ENCODE peak calls at places on chromosomes 3 and 15, in six cellular contexts. One of them, this sample, is unnamed.

GRCh38 chr3:196559826-196560225 is 8.5 kb downstream of the WDR53 start:
- DNase-seq in K562: no peak
- DNase-seq in HepG2: no peak
- DNase-seq in SK-N-SH: no peak
- DNase-seq in A549: no peak
- DNase-seq in HCT116: no peak
- DNase-seq in this sample: no peak

GRCh38 chr3:40763812-40764211 is 239.1 kb downstream of the ZNF621 start:
- DNase-seq in HCT116: no peak
- DNase-seq in HepG2: no peak
- DNase-seq in K562: no peak
- DNase-seq in A549: peak; percentile 6
- DNase-seq in SK-N-SH: no peak
- DNase-seq in this sample: no peak

GRCh38 chr15:90482124-90483011 is 47.4 kb upstream of the CRTC3 start:
- DNase-seq in HCT116: peak; percentile 34
- DNase-seq in K562: peak; percentile 27
- DNase-seq in A549: peak; percentile 64
- DNase-seq in SK-N-SH: peak; percentile 54
- DNase-seq in HepG2: peak; percentile 80
- DNase-seq in this sample: peak; percentile 55

GRCh38 chr15:20361091-20361490 is 180.5 kb downstream of the GOLGA6L6 start:
- DNase-seq in HCT116: no peak
- DNase-seq in K562: no peak
- DNase-seq in A549: no peak
- DNase-seq in HepG2: no peak
- DNase-seq in SK-N-SH: no peak
- DNase-seq in this sample: no peak

GRCh38 chr3:101685870-101686307 is 629 bp downstream of the RPL24 start:
- DNase-seq in K562: no peak
- DNase-seq in HepG2: peak; percentile 11
- DNase-seq in HCT116: no peak
- DNase-seq in A549: no peak
- DNase-seq in SK-N-SH: no peak
- DNase-seq in this sample: no peak

GRCh38 chr3:115325539-115325938 is 178.5 kb upstream of the ZBTB20 start:
- DNase-seq in HepG2: peak; percentile 5
- DNase-seq in K562: peak; percentile 14
- DNase-seq in HCT116: no peak
- DNase-seq in A549: peak; percentile 20
- DNase-seq in SK-N-SH: no peak
- DNase-seq in this sample: peak; percentile 66

GRCh38 chr3:158395421-158395820 is 175.6 kb upstream of the MLF1 start:
- DNase-seq in HCT116: no peak
- DNase-seq in HepG2: no peak
- DNase-seq in A549: no peak
- DNase-seq in SK-N-SH: no peak
- DNase-seq in K562: no peak
- DNase-seq in this sample: no peak

GRCh38 chr3:8497582-8497981 is 4.0 kb upstream of the LMCD1 start:
- DNase-seq in SK-N-SH: no peak
- DNase-seq in HCT116: no peak
- DNase-seq in HepG2: peak; percentile 75
- DNase-seq in K562: no peak
- DNase-seq in A549: peak; percentile 48
- DNase-seq in this sample: no peak

GRCh38 chr3:147391726-147392082 is 14.6 kb downstream of the ZIC4 start:
- DNase-seq in K562: no peak
- DNase-seq in A549: no peak
- DNase-seq in HCT116: no peak
- DNase-seq in SK-N-SH: no peak
- DNase-seq in HepG2: no peak
- DNase-seq in this sample: no peak

GRCh38 chr15:94370197-94370987 is 139.0 kb downstream of the MCTP2 start:
- DNase-seq in A549: no peak
- DNase-seq in HCT116: no peak
- DNase-seq in HepG2: no peak
- DNase-seq in SK-N-SH: no peak
- DNase-seq in K562: no peak
- DNase-seq in this sample: no peak

GRCh38 chr3:136818191-136818850 is 605 bp upstream of the SLC35G2 start:
- DNase-seq in HepG2: peak; percentile 77
- DNase-seq in K562: peak; percentile 11
- DNase-seq in HCT116: peak; percentile 67
- DNase-seq in A549: peak; percentile 90
- DNase-seq in SK-N-SH: peak; percentile 76
- DNase-seq in this sample: peak; percentile 61

GRCh38 chr3:151686257-151686656 is 47.5 kb upstream of the AADACL2 start:
- DNase-seq in HepG2: no peak
- DNase-seq in K562: peak; percentile 24
- DNase-seq in A549: no peak
- DNase-seq in SK-N-SH: no peak
- DNase-seq in HCT116: no peak
- DNase-seq in this sample: no peak

GRCh38 chr15:101175396-101175795 is 76.5 kb downstream of the CHSY1 start:
- DNase-seq in K562: no peak
- DNase-seq in A549: no peak
- DNase-seq in HCT116: no peak
- DNase-seq in SK-N-SH: no peak
- DNase-seq in HepG2: no peak
- DNase-seq in this sample: no peak

GRCh38 chr3:52022323-52023100 is 26.8 kb upstream of the RPL29 start:
- DNase-seq in HCT116: no peak
- DNase-seq in K562: no peak
- DNase-seq in HepG2: no peak
- DNase-seq in A549: no peak
- DNase-seq in SK-N-SH: no peak
- DNase-seq in this sample: no peak

GRCh38 chr3:54476876-54477275 is 354.5 kb downstream of the CACNA2D3 start:
- DNase-seq in A549: no peak
- DNase-seq in K562: no peak
- DNase-seq in HepG2: no peak
- DNase-seq in HCT116: no peak
- DNase-seq in SK-N-SH: no peak
- DNase-seq in this sample: no peak

GRCh38 chr3:119257654-119258410 is 17.2 kb upstream of the B4GALT4 start:
- DNase-seq in HepG2: no peak
- DNase-seq in HCT116: no peak
- DNase-seq in A549: peak; percentile 63
- DNase-seq in K562: no peak
- DNase-seq in SK-N-SH: no peak
- DNase-seq in this sample: no peak

GRCh38 chr3:9649791-9650521 is 651 bp downstream of the MTMR14 start:
- DNase-seq in SK-N-SH: peak; percentile 17
- DNase-seq in HCT116: no peak
- DNase-seq in HepG2: no peak
- DNase-seq in K562: peak; percentile 39
- DNase-seq in A549: no peak
- DNase-seq in this sample: no peak

GRCh38 chr15:68793776-68794175 is 26.9 kb downstream of the ANP32A start:
- DNase-seq in SK-N-SH: no peak
- DNase-seq in HepG2: no peak
- DNase-seq in HCT116: no peak
- DNase-seq in K562: no peak
- DNase-seq in A549: no peak
- DNase-seq in this sample: no peak

GRCh38 chr3:187967982-187968381 is 186.0 kb upstream of the LPP start:
- DNase-seq in HCT116: no peak
- DNase-seq in HepG2: no peak
- DNase-seq in A549: no peak
- DNase-seq in SK-N-SH: no peak
- DNase-seq in K562: no peak
- DNase-seq in this sample: no peak

GRCh38 chr3:120688121-120688520 is 6.1 kb upstream of the HGD start:
- DNase-seq in SK-N-SH: no peak
- DNase-seq in A549: no peak
- DNase-seq in K562: no peak
- DNase-seq in HCT116: no peak
- DNase-seq in HepG2: no peak
- DNase-seq in this sample: no peak

GRCh38 chr3:159807137-159808028 is 181.3 kb upstream of the IL12A start:
- DNase-seq in SK-N-SH: no peak
- DNase-seq in HCT116: no peak
- DNase-seq in K562: no peak
- DNase-seq in HepG2: no peak
- DNase-seq in A549: no peak
- DNase-seq in this sample: no peak

GRCh38 chr15:65877752-65878151 is 8.5 kb downstream of the RAB11A start:
- DNase-seq in SK-N-SH: no peak
- DNase-seq in K562: no peak
- DNase-seq in A549: no peak
- DNase-seq in HepG2: no peak
- DNase-seq in HCT116: no peak
- DNase-seq in this sample: no peak
- TF ChIP-seq RAD21 in SK-N-SH: no peak
- TF ChIP-seq RAD21 in K562: no peak
- TF ChIP-seq RAD21 in A549: no peak
- TF ChIP-seq RAD21 in HepG2: no peak
- TF ChIP-seq RAD21 in HCT116: no peak
- TF ChIP-seq RAD21 in this sample: no peak

GRCh38 chr3:57822686-57823085 is 66.6 kb downstream of the SLMAP start:
- DNase-seq in K562: no peak
- DNase-seq in A549: no peak
- DNase-seq in HCT116: no peak
- DNase-seq in SK-N-SH: no peak
- DNase-seq in HepG2: no peak
- DNase-seq in this sample: no peak

GRCh38 chr3:57826286-57826951 is 70.3 kb downstream of the SLMAP start:
- DNase-seq in SK-N-SH: no peak
- DNase-seq in A549: no peak
- DNase-seq in HCT116: no peak
- DNase-seq in HepG2: no peak
- DNase-seq in K562: no peak
- DNase-seq in this sample: no peak

GRCh38 chr3:57825116-57825515 is 69.0 kb downstream of the SLMAP start:
- DNase-seq in HepG2: no peak
- DNase-seq in A549: no peak
- DNase-seq in K562: no peak
- DNase-seq in HCT116: no peak
- DNase-seq in SK-N-SH: no peak
- DNase-seq in this sample: no peak

GRCh38 chr3:57826952-57827723 is 71.0 kb downstream of the SLMAP start:
- DNase-seq in HepG2: peak; percentile 94
- DNase-seq in A549: no peak
- DNase-seq in SK-N-SH: no peak
- DNase-seq in K562: no peak
- DNase-seq in HCT116: no peak
- DNase-seq in this sample: no peak

GRCh38 chr3:57827757-57828156 is 71.6 kb downstream of the SLMAP start:
- DNase-seq in HepG2: no peak
- DNase-seq in A549: no peak
- DNase-seq in HCT116: no peak
- DNase-seq in K562: no peak
- DNase-seq in SK-N-SH: no peak
- DNase-seq in this sample: no peak
- TF ChIP-seq MAX in HepG2: no peak
- TF ChIP-seq MAX in A549: no peak
- TF ChIP-seq MAX in HCT116: no peak
- TF ChIP-seq MAX in K562: no peak
- TF ChIP-seq MAX in SK-N-SH: no peak
- TF ChIP-seq MAX in this sample: no peak

DNA sequence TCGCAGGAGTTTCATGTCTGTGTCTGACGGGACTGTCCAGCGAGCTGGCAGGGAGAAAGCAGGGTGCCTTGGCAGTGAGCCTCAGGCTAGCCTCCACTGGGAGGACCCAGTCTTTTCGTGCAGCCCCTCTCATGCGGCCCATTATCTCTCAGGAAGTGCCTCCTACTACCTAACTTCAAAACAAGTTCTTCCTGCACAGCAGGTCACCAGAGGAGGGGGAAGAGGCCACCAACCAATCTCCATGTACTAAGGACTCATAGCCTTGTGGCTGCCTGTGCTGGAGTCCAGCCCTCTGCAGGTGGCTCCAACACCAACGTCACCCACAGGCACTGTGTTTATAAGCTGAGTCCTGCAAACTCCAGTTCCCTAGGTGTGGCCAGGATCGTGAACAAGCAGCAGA is 4.8 kb downstream of the VIPR1 start:
- DNase-seq in SK-N-SH: no peak
- DNase-seq in HCT116: no peak
- DNase-seq in HepG2: no peak
- DNase-seq in K562: no peak
- DNase-seq in A549: no peak
- DNase-seq in this sample: no peak
- TF ChIP-seq RAD21 in SK-N-SH: no peak
- TF ChIP-seq RAD21 in HCT116: no peak
- TF ChIP-seq RAD21 in HepG2: no peak
- TF ChIP-seq RAD21 in K562: no peak
- TF ChIP-seq RAD21 in A549: no peak
- TF ChIP-seq RAD21 in this sample: no peak

GRCh38 chr15:88835646-88836045 is 32.4 kb downstream of the ACAN start:
- DNase-seq in SK-N-SH: no peak
- DNase-seq in HepG2: no peak
- DNase-seq in HCT116: no peak
- DNase-seq in K562: no peak
- DNase-seq in A549: no peak
- DNase-seq in this sample: no peak

GRCh38 chr15:88835119-88835518 is 31.9 kb downstream of the ACAN start:
- DNase-seq in K562: no peak
- DNase-seq in HCT116: no peak
- DNase-seq in SK-N-SH: no peak
- DNase-seq in A549: no peak
- DNase-seq in HepG2: no peak
- DNase-seq in this sample: no peak

GRCh38 chr15:88833688-88834087 is 30.5 kb downstream of the ACAN start:
- DNase-seq in A549: no peak
- DNase-seq in K562: no peak
- DNase-seq in HepG2: no peak
- DNase-seq in SK-N-SH: no peak
- DNase-seq in HCT116: no peak
- DNase-seq in this sample: no peak

GRCh38 chr15:88833196-88833595 is 30.0 kb downstream of the ACAN start:
- DNase-seq in A549: no peak
- DNase-seq in HCT116: no peak
- DNase-seq in HepG2: no peak
- DNase-seq in SK-N-SH: no peak
- DNase-seq in K562: no peak
- DNase-seq in this sample: no peak

GRCh38 chr15:88834211-88834812 is 31.1 kb downstream of the ACAN start:
- DNase-seq in HepG2: no peak
- DNase-seq in SK-N-SH: peak; percentile 64
- DNase-seq in K562: peak; percentile 59
- DNase-seq in HCT116: peak; percentile 22
- DNase-seq in A549: peak; percentile 44
- DNase-seq in this sample: peak; percentile 13
- TF ChIP-seq MAX in HepG2: no peak
- TF ChIP-seq MAX in SK-N-SH: no peak
- TF ChIP-seq MAX in K562: no peak
- TF ChIP-seq MAX in HCT116: no peak
- TF ChIP-seq MAX in A549: no peak
- TF ChIP-seq MAX in this sample: no peak

DNA sequence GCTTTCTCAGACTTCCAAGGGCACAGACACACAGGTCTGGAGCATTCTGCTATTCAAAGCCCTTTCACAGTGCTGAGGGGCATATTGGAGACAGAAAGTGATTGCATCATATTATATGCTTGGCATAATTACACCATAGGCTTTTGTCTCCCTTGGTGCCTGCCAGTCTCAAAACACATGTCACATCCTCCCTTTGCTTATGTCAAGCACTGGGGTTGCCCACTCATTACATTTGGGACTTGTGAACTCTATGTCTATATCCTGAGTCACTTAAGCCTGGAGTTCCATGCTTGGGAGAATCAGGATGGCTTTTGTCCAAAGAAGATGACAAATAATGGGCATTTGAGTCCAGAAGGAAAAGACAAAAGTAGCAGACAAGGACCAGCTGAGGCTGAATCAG is 12.3 kb upstream of the PDZRN3 start:
- DNase-seq in K562: no peak
- DNase-seq in HCT116: no peak
- DNase-seq in A549: no peak
- DNase-seq in HepG2: no peak
- DNase-seq in SK-N-SH: no peak
- DNase-seq in this sample: no peak
- TF ChIP-seq RAD21 in K562: no peak
- TF ChIP-seq RAD21 in HCT116: no peak
- TF ChIP-seq RAD21 in A549: no peak
- TF ChIP-seq RAD21 in HepG2: no peak
- TF ChIP-seq RAD21 in SK-N-SH: no peak
- TF ChIP-seq RAD21 in this sample: no peak